ENCODE peak calls at places on chromosomes 16 and 17, in five cellular contexts. K, B, W, I and H are unnamed samples.

GRCh38 chr16:46927273-46927672 is 43.1 kb downstream of the GPT2 start:
- DNase-seq in K (no peak), B (no peak), W (no peak), I (no peak), H (no peak)

GRCh38 chr17:7854078-7854777 is 638 bp upstream of the TMEM88 start:
- DNase-seq in I (no peak), B (no peak), W (no peak), K (no peak), H (no peak)

GRCh38 chr17:79137791-79138190 is 63.2 kb downstream of the ENGASE start:
- DNase-seq in B (no peak), I (no peak), W (no peak), K (no peak), H (no peak)

GRCh38 chr17:79586131-79586530 is 24.7 kb downstream of the RBFOX3 start:
- DNase-seq in I (no peak), B (no peak), K (no peak), W (no peak), H (no peak)

GRCh38 chr16:21283521-21284289 is 5.6 kb upstream of the CRYM start:
- DNase-seq in I (peak; percentile 8), B (peak; percentile 46), K (no peak), W (peak; percentile 81), H (no peak)

GRCh38 chr16:48574766-48575165 is 35.2 kb downstream of the N4BP1 start:
- DNase-seq in K (no peak), W (no peak), I (peak; percentile 57), B (no peak), H (no peak)

GRCh38 chr17:15496735-15497134 is 29.3 kb upstream of the CDRT4 start:
- DNase-seq in K (no peak), B (no peak), I (no peak), W (no peak), H (no peak)

GRCh38 chr16:50538411-50539052 is 9.7 kb upstream of the NKD1 start:
- DNase-seq in B (no peak), W (no peak), K (no peak), I (peak; percentile 62), H (no peak)

GRCh38 chr17:11768981-11769380 is 170.7 kb downstream of the DNAH9 start:
- DNase-seq in W (no peak), K (no peak), I (no peak), B (no peak), H (no peak)

GRCh38 chr17:42421479-42422332 is 1.4 kb downstream of the CAVIN1 start:
- DNase-seq in I (peak; percentile 38), W (no peak), K (no peak), B (no peak), H (no peak)

GRCh38 chr16:61998460-61998859 is 37.8 kb downstream of the CDH8 start:
- DNase-seq in K (no peak), I (no peak), B (no peak), W (no peak), H (no peak)

GRCh38 chr17:4110152-4110551 is 32.7 kb downstream of the ZZEF1 start:
- DNase-seq in W (no peak), B (peak; percentile 70), K (no peak), I (peak; percentile 64), H (peak; percentile 28)

GRCh38 chr16:1865902-1866690 is 5.9 kb downstream of the MEIOB start:
- DNase-seq in K (no peak), B (no peak), I (no peak), W (no peak), H (no peak)

GRCh38 chr16:1861730-1862129 is 10.2 kb downstream of the MEIOB start:
- DNase-seq in I (no peak), W (no peak), K (no peak), B (no peak), H (no peak)

GRCh38 chr16:1862394-1862793 is 9.6 kb downstream of the MEIOB start:
- DNase-seq in K (no peak), I (no peak), W (no peak), B (no peak), H (no peak)

GRCh38 chr16:1859650-1860049 is 12.3 kb downstream of the MEIOB start:
- DNase-seq in K (no peak), W (no peak), B (no peak), I (no peak), H (no peak)

GRCh38 chr16:1863681-1864460 is 8.1 kb downstream of the MEIOB start:
- DNase-seq in K (no peak), W (no peak), B (peak; percentile 62), I (peak; percentile 36), H (peak; percentile 4)
- TF ChIP-seq CTCF in K (peak; percentile 32), W (peak; percentile 71), B (peak; percentile 61), I (peak; percentile 22), H (peak; percentile 24)

GRCh38 chr17:40190197-40191021 is 13.1 kb downstream of the RAPGEFL1 start:
- DNase-seq in I (peak; percentile 17), K (no peak), B (no peak), W (no peak), H (no peak)
- TF ChIP-seq CTCF in I (peak; percentile 60), K (peak; percentile 51), B (peak; percentile 51), W (peak; percentile 17), H (peak; percentile 56)

GRCh38 chr17:29115435-29115834 is 64.8 kb downstream of the MYO18A start:
- DNase-seq in B (no peak), K (no peak), I (no peak), W (no peak), H (no peak)

GRCh38 chr17:29112780-29113295 is 67.4 kb downstream of the MYO18A start:
- DNase-seq in K (no peak), B (no peak), W (no peak), I (no peak), H (no peak)

GRCh38 chr17:29111816-29112499 is 68.2 kb downstream of the MYO18A start:
- DNase-seq in B (peak; percentile 74), K (peak; percentile 54), W (peak; percentile 66), I (peak; percentile 53), H (no peak)

GRCh38 chr17:29114141-29114540 is 66.1 kb downstream of the MYO18A start:
- DNase-seq in B (no peak), K (no peak), W (no peak), I (no peak), H (no peak)

GRCh38 chr17:29113334-29113733 is 66.9 kb downstream of the MYO18A start:
- DNase-seq in K (no peak), B (no peak), I (no peak), W (no peak), H (no peak)
- TF ChIP-seq CTCF in K (no peak), B (no peak), I (no peak), W (no peak), H (no peak)

GRCh38 chr16:89161763-89162162 is 9.8 kb upstream of the CDH15 start:
- DNase-seq in I (no peak), W (no peak), K (no peak), B (no peak), H (no peak)
- TF ChIP-seq CTCF in I (no peak), W (no peak), K (no peak), B (no peak), H (no peak)